ENCODE peak calls at places on chromosomes 6 and 20, in nine cellular contexts. One of them, this sample, is unnamed.

GRCh38 chr6:35717449-35718353 is 19.1 kb upstream of the ARMC12 start:
- DNase-seq in gastrocnemius medialis: no peak
- DNase-seq in body of pancreas: no peak
- DNase-seq in GM12891: no peak
- DNase-seq in GM12878: no peak
- DNase-seq in right lobe of liver: no peak
- DNase-seq in HCT116: no peak
- DNase-seq in heart left ventricle: no peak
- DNase-seq in HepG2: no peak
- DNase-seq in this sample: no peak

GRCh38 chr20:12159266-12159665 is 241.6 kb downstream of the BTBD3 start:
- DNase-seq in gastrocnemius medialis: no peak
- DNase-seq in body of pancreas: no peak
- DNase-seq in GM12891: no peak
- DNase-seq in GM12878: no peak
- DNase-seq in right lobe of liver: no peak
- DNase-seq in HCT116: no peak
- DNase-seq in heart left ventricle: no peak
- DNase-seq in HepG2: no peak
- DNase-seq in this sample: no peak

GRCh38 chr6:143060806-143061596 is at the start of gene AIG1:
- DNase-seq in gastrocnemius medialis: peak
- DNase-seq in body of pancreas: no peak
- DNase-seq in GM12891: no peak
- DNase-seq in GM12878: no peak
- DNase-seq in right lobe of liver: peak
- DNase-seq in HCT116: peak
- DNase-seq in heart left ventricle: no peak
- DNase-seq in HepG2: no peak
- DNase-seq in this sample: no peak

GRCh38 chr6:1797801-1798200 is 188.1 kb downstream of the FOXC1 start:
- DNase-seq in gastrocnemius medialis: no peak
- DNase-seq in body of pancreas: no peak
- DNase-seq in GM12891: no peak
- DNase-seq in GM12878: no peak
- DNase-seq in right lobe of liver: no peak
- DNase-seq in HCT116: no peak
- DNase-seq in heart left ventricle: no peak
- DNase-seq in HepG2: peak
- DNase-seq in this sample: no peak

GRCh38 chr20:24959591-24960301 is 10.7 kb downstream of the CST7 start:
- DNase-seq in gastrocnemius medialis: no peak
- DNase-seq in body of pancreas: no peak
- DNase-seq in GM12891: no peak
- DNase-seq in GM12878: no peak
- DNase-seq in right lobe of liver: no peak
- DNase-seq in HCT116: no peak
- DNase-seq in heart left ventricle: no peak
- DNase-seq in HepG2: no peak
- DNase-seq in this sample: no peak

GRCh38 chr6:54719633-54720032 is 126.9 kb upstream of the FAM83B start:
- DNase-seq in gastrocnemius medialis: no peak
- DNase-seq in body of pancreas: no peak
- DNase-seq in GM12891: no peak
- DNase-seq in GM12878: no peak
- DNase-seq in right lobe of liver: no peak
- DNase-seq in HCT116: no peak
- DNase-seq in heart left ventricle: no peak
- DNase-seq in HepG2: no peak
- DNase-seq in this sample: no peak

GRCh38 chr6:165659945-165660862 is 2.8 kb downstream of the PDE10A start:
- DNase-seq in gastrocnemius medialis: no peak
- DNase-seq in body of pancreas: no peak
- DNase-seq in GM12891: no peak
- DNase-seq in GM12878: no peak
- DNase-seq in right lobe of liver: no peak
- DNase-seq in HCT116: no peak
- DNase-seq in heart left ventricle: no peak
- DNase-seq in HepG2: no peak
- DNase-seq in this sample: no peak

GRCh38 chr6:166567107-166567506 is 19.4 kb downstream of the RAMACL start:
- DNase-seq in gastrocnemius medialis: peak
- DNase-seq in body of pancreas: no peak
- DNase-seq in GM12891: no peak
- DNase-seq in GM12878: no peak
- DNase-seq in right lobe of liver: no peak
- DNase-seq in HCT116: no peak
- DNase-seq in heart left ventricle: no peak
- DNase-seq in HepG2: no peak
- DNase-seq in this sample: peak

GRCh38 chr20:58993332-58994248 is 12.5 kb downstream of the NELFCD start:
- DNase-seq in gastrocnemius medialis: peak
- DNase-seq in body of pancreas: no peak
- DNase-seq in GM12891: no peak
- DNase-seq in GM12878: no peak
- DNase-seq in right lobe of liver: peak
- DNase-seq in HCT116: no peak
- DNase-seq in heart left ventricle: peak
- DNase-seq in HepG2: no peak
- DNase-seq in this sample: no peak

DNA sequence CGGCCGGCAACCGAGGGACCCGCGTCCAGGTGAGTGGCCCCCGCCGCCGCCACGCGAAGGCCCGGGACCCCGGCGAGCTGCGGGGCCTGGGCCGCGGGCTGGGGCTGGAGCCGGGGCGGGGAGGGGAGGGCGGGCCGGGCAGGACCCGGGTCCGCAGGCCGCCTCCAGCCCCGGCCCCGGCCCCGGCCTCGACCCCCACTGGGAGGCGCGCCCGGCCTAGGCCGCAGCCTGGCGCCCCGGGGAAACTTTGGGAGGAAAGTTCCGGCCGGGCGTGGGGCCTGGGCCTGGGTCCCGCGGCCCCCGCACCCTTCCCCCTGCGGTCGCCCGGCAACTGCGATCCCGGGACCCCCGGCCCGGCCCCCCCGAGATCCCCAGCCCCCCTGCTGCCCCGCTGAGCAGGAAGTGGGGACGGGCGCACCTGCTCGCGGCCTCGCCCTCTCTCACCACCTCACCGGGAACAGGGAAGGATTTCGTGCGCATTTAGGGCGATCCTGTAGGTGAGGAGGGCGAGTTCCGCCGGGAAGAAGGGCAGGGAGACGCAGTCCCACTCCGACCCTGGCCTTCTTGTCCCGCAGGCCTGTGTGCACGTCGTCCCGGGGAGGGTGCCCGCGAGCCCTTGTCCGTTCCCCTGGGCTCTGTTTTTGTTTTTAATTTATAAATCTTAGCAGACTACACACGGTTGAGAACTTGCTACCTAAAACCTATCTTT is 402 bp downstream of the OSBPL2 start:
- DNase-seq in gastrocnemius medialis: no peak
- DNase-seq in body of pancreas: peak
- DNase-seq in GM12891: no peak
- DNase-seq in GM12878: no peak
- DNase-seq in right lobe of liver: no peak
- DNase-seq in HCT116: no peak
- DNase-seq in heart left ventricle: no peak
- DNase-seq in HepG2: no peak
- DNase-seq in this sample: peak
- TF ChIP-seq POLR2A in gastrocnemius medialis: no peak
- TF ChIP-seq POLR2A in body of pancreas: no peak
- TF ChIP-seq POLR2A in GM12891: no peak
- TF ChIP-seq POLR2A in GM12878: peak
- TF ChIP-seq POLR2A in right lobe of liver: no peak
- TF ChIP-seq POLR2A in HCT116: no peak
- TF ChIP-seq POLR2A in heart left ventricle: no peak
- TF ChIP-seq POLR2A in HepG2: no peak
- TF ChIP-seq POLR2A in this sample: no peak

GRCh38 chr20:3820048-3820900 is at the start of gene AP5S1:
- DNase-seq in gastrocnemius medialis: peak
- DNase-seq in body of pancreas: peak
- DNase-seq in GM12891: peak
- DNase-seq in GM12878: peak
- DNase-seq in right lobe of liver: peak
- DNase-seq in HCT116: peak
- DNase-seq in heart left ventricle: peak
- DNase-seq in HepG2: peak
- DNase-seq in this sample: peak
- TF ChIP-seq POLR2A in gastrocnemius medialis: peak
- TF ChIP-seq POLR2A in body of pancreas: peak
- TF ChIP-seq POLR2A in GM12891: peak
- TF ChIP-seq POLR2A in GM12878: peak
- TF ChIP-seq POLR2A in right lobe of liver: peak
- TF ChIP-seq POLR2A in HCT116: peak
- TF ChIP-seq POLR2A in heart left ventricle: no peak
- TF ChIP-seq POLR2A in HepG2: peak
- TF ChIP-seq POLR2A in this sample: peak

GRCh38 chr6:118548136-118548535 is at the start of gene PLN:
- DNase-seq in gastrocnemius medialis: no peak
- DNase-seq in body of pancreas: no peak
- DNase-seq in GM12891: no peak
- DNase-seq in GM12878: no peak
- DNase-seq in right lobe of liver: no peak
- DNase-seq in HCT116: no peak
- DNase-seq in heart left ventricle: no peak
- DNase-seq in HepG2: no peak
- DNase-seq in this sample: no peak
- TF ChIP-seq POLR2A in gastrocnemius medialis: peak
- TF ChIP-seq POLR2A in body of pancreas: no peak
- TF ChIP-seq POLR2A in GM12891: no peak
- TF ChIP-seq POLR2A in GM12878: no peak
- TF ChIP-seq POLR2A in right lobe of liver: no peak
- TF ChIP-seq POLR2A in HCT116: no peak
- TF ChIP-seq POLR2A in heart left ventricle: no peak
- TF ChIP-seq POLR2A in HepG2: no peak
- TF ChIP-seq POLR2A in this sample: no peak

GRCh38 chr20:33730946-33731692 is 677 bp upstream of the ZNF341 start:
- DNase-seq in gastrocnemius medialis: no peak
- DNase-seq in body of pancreas: peak
- DNase-seq in GM12891: no peak
- DNase-seq in GM12878: no peak
- DNase-seq in right lobe of liver: no peak
- DNase-seq in HCT116: no peak
- DNase-seq in heart left ventricle: no peak
- DNase-seq in HepG2: no peak
- DNase-seq in this sample: no peak

GRCh38 chr20:33729101-33729500 is 2.7 kb upstream of the ZNF341 start:
- DNase-seq in gastrocnemius medialis: no peak
- DNase-seq in body of pancreas: no peak
- DNase-seq in GM12891: no peak
- DNase-seq in GM12878: no peak
- DNase-seq in right lobe of liver: no peak
- DNase-seq in HCT116: no peak
- DNase-seq in heart left ventricle: no peak
- DNase-seq in HepG2: no peak
- DNase-seq in this sample: no peak

GRCh38 chr20:33732166-33732970 is 572 bp downstream of the ZNF341 start:
- DNase-seq in gastrocnemius medialis: peak
- DNase-seq in body of pancreas: peak
- DNase-seq in GM12891: peak
- DNase-seq in GM12878: peak
- DNase-seq in right lobe of liver: peak
- DNase-seq in HCT116: peak
- DNase-seq in heart left ventricle: no peak
- DNase-seq in HepG2: peak
- DNase-seq in this sample: no peak

GRCh38 chr20:33733654-33734576 is 2.1 kb downstream of the ZNF341 start:
- DNase-seq in gastrocnemius medialis: no peak
- DNase-seq in body of pancreas: peak
- DNase-seq in GM12891: no peak
- DNase-seq in GM12878: peak
- DNase-seq in right lobe of liver: no peak
- DNase-seq in HCT116: no peak
- DNase-seq in heart left ventricle: peak
- DNase-seq in HepG2: peak
- DNase-seq in this sample: peak

GRCh38 chr20:33731693-33732165 is at the start of gene ZNF341:
- DNase-seq in gastrocnemius medialis: peak
- DNase-seq in body of pancreas: peak
- DNase-seq in GM12891: peak
- DNase-seq in GM12878: peak
- DNase-seq in right lobe of liver: peak
- DNase-seq in HCT116: peak
- DNase-seq in heart left ventricle: peak
- DNase-seq in HepG2: peak
- DNase-seq in this sample: peak
- TF ChIP-seq POLR2A in gastrocnemius medialis: no peak
- TF ChIP-seq POLR2A in body of pancreas: no peak
- TF ChIP-seq POLR2A in GM12891: no peak
- TF ChIP-seq POLR2A in GM12878: peak
- TF ChIP-seq POLR2A in right lobe of liver: peak
- TF ChIP-seq POLR2A in HCT116: no peak
- TF ChIP-seq POLR2A in heart left ventricle: no peak
- TF ChIP-seq POLR2A in HepG2: no peak
- TF ChIP-seq POLR2A in this sample: peak

DNA sequence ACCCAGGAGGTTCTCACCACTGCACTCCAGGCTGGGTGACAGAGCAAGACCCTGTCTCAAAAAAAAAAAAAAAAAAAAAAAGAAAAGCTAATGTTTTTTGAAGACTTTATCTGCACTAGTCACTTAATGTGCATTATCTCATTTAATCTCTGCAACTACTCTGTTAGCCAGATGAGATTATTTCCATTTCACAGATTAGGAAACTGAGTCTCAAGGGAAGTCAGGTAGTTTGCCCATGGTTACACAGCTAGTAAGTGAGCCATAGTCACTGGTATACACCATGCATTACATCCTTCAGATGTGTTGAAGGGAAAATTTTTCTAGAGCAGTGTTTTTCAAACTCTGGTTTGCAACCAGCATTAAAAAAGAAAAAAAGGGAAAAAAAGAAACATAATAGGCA is 7.2 kb upstream of the SRF start:
- DNase-seq in gastrocnemius medialis: no peak
- DNase-seq in body of pancreas: no peak
- DNase-seq in GM12891: no peak
- DNase-seq in GM12878: no peak
- DNase-seq in right lobe of liver: no peak
- DNase-seq in HCT116: no peak
- DNase-seq in heart left ventricle: no peak
- DNase-seq in HepG2: no peak
- DNase-seq in this sample: no peak
- TF ChIP-seq POLR2A in gastrocnemius medialis: no peak
- TF ChIP-seq POLR2A in body of pancreas: no peak
- TF ChIP-seq POLR2A in GM12891: no peak
- TF ChIP-seq POLR2A in GM12878: no peak
- TF ChIP-seq POLR2A in right lobe of liver: no peak
- TF ChIP-seq POLR2A in HCT116: no peak
- TF ChIP-seq POLR2A in heart left ventricle: no peak
- TF ChIP-seq POLR2A in HepG2: no peak
- TF ChIP-seq POLR2A in this sample: no peak